ENCODE peak calls at places on chromosomes 13 and 19, in five cellular contexts. C, L, N, O and Z are unnamed samples.

GRCh38 chr13:48214519-48215121 is 18.4 kb upstream of the ITM2B start:
- DNase-seq in O (no peak), L (no peak), N (no peak), C (no peak), Z (no peak)

GRCh38 chr13:46184277-46184699 is 2.3 kb upstream of the LCP1 start:
- DNase-seq in N (peak; percentile 52), C (peak; percentile 20), L (no peak), O (no peak), Z (no peak)

GRCh38 chr13:43908156-43909126 is 28.7 kb downstream of the LACC1 start:
- DNase-seq in N (no peak), C (no peak), L (no peak), O (peak; percentile 72), Z (peak; percentile 42)

GRCh38 chr13:49954674-49955455 is 18.7 kb upstream of the SPRYD7 start:
- DNase-seq in N (peak; percentile 47), O (peak; percentile 8), C (no peak), L (no peak), Z (no peak)

GRCh38 chr13:51612867-51613266 is 28.6 kb downstream of the WDFY2 start:
- DNase-seq in C (no peak), N (no peak), O (no peak), L (no peak), Z (no peak)

GRCh38 chr13:59094149-59094548 is 1069.6 kb downstream of the DIAPH3 start:
- DNase-seq in N (no peak), O (no peak), C (no peak), L (no peak), Z (no peak)

GRCh38 chr13:43983373-43983772 is 103.7 kb downstream of the LACC1 start:
- DNase-seq in O (no peak), N (no peak), C (no peak), L (no peak), Z (no peak)

GRCh38 chr13:112159575-112160547 is 92.9 kb downstream of the SOX1 start:
- DNase-seq in L (no peak), C (no peak), N (peak; percentile 87), O (no peak), Z (no peak)

GRCh38 chr19:30362156-30362754 is 9.9 kb upstream of the ZNF536 start:
- DNase-seq in C (no peak), N (no peak), O (peak; percentile 88), L (no peak), Z (peak; percentile 28)

GRCh38 chr19:10289836-10290438 is at the start of gene ICAM5:
- DNase-seq in N (peak; percentile 13), O (no peak), L (no peak), C (no peak), Z (no peak)

GRCh38 chr19:10290439-10290875 is 705 bp downstream of the ICAM5 start:
- DNase-seq in L (no peak), N (peak; percentile 15), C (no peak), O (no peak), Z (no peak)

GRCh38 chr19:10290876-10291553 is 1.3 kb downstream of the ICAM5 start:
- DNase-seq in O (peak; percentile 41), L (no peak), N (peak; percentile 76), C (no peak), Z (no peak)

GRCh38 chr19:10288662-10289166 is 1.0 kb upstream of the ICAM5 start:
- DNase-seq in L (no peak), O (no peak), C (no peak), N (peak; percentile 66), Z (no peak)

GRCh38 chr19:10289167-10289835 is 451 bp upstream of the ICAM5 start:
- DNase-seq in L (no peak), O (peak; percentile 33), C (no peak), N (peak; percentile 56), Z (no peak)
- H3K4me3 ChIP-seq in L (peak overlapping the region; percentile 33), O (peak overlapping the region; percentile 58), C (no peak overlapping the region), N (peak overlapping the region; percentile 22), Z (peak overlapping the region; percentile 14)

GRCh38 chr13:67740871-67741475 is 510.8 kb upstream of the PCDH9 start:
- DNase-seq in O (no peak), N (no peak), L (no peak), C (no peak), Z (no peak)

GRCh38 chr13:67735651-67736050 is 505.5 kb upstream of the PCDH9 start:
- DNase-seq in N (no peak), O (no peak), L (no peak), C (no peak), Z (no peak)

GRCh38 chr13:67742478-67742877 is 512.3 kb upstream of the PCDH9 start:
- DNase-seq in C (no peak), O (no peak), N (no peak), L (no peak), Z (no peak)

GRCh38 chr13:67736646-67737420 is 506.7 kb upstream of the PCDH9 start:
- DNase-seq in N (no peak), O (peak; percentile 31), C (no peak), L (no peak), Z (peak; percentile 89)
- TF ChIP-seq CTCF in N (no peak), O (peak; percentile 24), C (no peak), L (no peak), Z (peak; percentile 58)

DNA sequence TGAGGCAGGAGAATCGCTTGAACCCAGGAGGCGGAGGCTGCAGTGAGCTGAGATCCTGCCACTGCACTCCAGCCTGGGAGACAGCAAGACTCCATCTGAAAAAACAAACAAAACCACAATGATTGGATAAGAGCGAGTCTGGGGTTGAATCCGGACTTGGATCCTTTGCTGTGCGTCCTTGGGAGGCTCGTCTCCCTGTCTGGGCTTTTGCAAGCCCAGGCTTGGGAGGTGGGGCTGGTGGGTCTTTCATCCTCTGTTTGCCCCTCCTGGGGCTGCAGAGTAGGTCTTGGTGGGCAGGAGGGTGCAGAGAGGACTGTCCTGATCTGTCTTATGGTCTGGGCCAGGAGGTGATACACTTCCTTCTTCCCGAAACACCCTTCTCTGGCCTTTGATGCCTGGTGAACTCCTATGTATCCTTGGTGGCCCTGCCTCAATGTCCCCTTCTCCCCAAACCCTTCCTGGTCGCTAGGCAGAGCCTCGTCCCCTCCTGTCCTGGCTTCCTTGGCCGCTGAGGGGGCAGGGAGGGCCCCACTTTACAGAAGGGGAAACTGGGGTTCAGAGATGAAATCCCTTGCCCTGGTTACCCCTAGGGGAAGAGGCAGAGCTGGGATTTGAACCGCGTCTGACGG is 16.8 kb downstream of the PALM start:
- DNase-seq in N (no peak), C (no peak), L (no peak), O (no peak), Z (no peak)
- H3K4me3 ChIP-seq in N (no peak overlapping the region), C (no peak overlapping the region), L (no peak overlapping the region), O (no peak overlapping the region), Z (no peak overlapping the region)

DNA sequence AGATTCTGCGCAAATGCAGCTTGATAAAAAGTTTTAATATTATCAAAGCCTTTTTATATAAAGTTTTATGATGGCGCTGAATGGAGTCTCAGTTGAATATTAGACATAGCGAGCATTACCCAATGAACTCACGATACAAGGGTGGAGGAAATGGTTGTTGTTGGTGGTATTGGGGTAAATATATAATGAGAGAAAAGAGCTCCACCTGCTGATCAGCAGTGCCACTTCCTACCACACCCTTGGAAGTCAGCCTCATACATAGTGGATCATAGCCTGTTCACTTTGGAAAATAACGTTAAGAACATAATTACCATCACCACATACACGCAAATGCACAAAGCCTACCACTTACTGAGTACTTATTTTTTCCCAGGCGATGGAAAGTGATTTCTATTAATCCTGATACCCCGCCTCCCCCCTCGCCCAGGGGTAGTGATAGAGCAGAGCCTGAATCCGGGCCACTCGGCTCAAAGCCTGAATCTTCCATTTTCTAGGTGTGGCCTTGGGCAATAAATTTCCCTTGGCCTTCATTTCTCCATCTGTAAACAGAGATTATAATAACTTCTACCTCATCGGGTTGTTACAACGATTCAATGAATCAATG is 358.3 kb downstream of the KLF5 start:
- DNase-seq in O (peak; percentile 4), C (no peak), N (no peak), L (no peak), Z (no peak)
- TF ChIP-seq CTCF in O (no peak), C (no peak), N (no peak), L (no peak), Z (no peak)

GRCh38 chr19:2033825-2034159 is 17.3 kb downstream of the MKNK2 start:
- DNase-seq in N (no peak), O (no peak), L (no peak), C (no peak), Z (no peak)

GRCh38 chr19:2035590-2035991 is 15.5 kb downstream of the MKNK2 start:
- DNase-seq in N (no peak), O (no peak), L (no peak), C (no peak), Z (no peak)

GRCh38 chr19:2036424-2036823 is 14.6 kb downstream of the MKNK2 start:
- DNase-seq in N (no peak), L (no peak), C (no peak), O (no peak), Z (no peak)

GRCh38 chr19:2033115-2033824 is 17.8 kb upstream of the BTBD2 start:
- DNase-seq in L (no peak), O (no peak), N (no peak), C (no peak), Z (no peak)

GRCh38 chr19:2034729-2035589 is 16.1 kb downstream of the MKNK2 start:
- DNase-seq in C (no peak), O (no peak), L (no peak), N (peak; percentile 87), Z (no peak)
- H3K4me3 ChIP-seq in C (no peak overlapping the region), O (no peak overlapping the region), L (no peak overlapping the region), N (peak overlapping the region; percentile 6), Z (no peak overlapping the region)